ENCODE peak calls at places on chromosomes 6 and 20, in four cellular contexts. T, I, M and D are unnamed samples.

GRCh38 chr20:58224097-58224496 is 4.4 kb downstream of the ANKRD60 start:
- DNase-seq in I (no peak), T (no peak), M (no peak), D (no peak)

GRCh38 chr6:102405860-102406259 is 1012.4 kb downstream of the GRIK2 start:
- DNase-seq in I (no peak), M (no peak), T (no peak), D (no peak)

GRCh38 chr6:138307816-138308727 is 69.6 kb upstream of the SMIM28 start:
- DNase-seq in M (no peak), T (no peak), I (no peak), D (no peak)

GRCh38 chr20:46324379-46324778 is 16.1 kb upstream of the CDH22 start:
- DNase-seq in T (no peak), I (no peak), M (no peak), D (no peak)

GRCh38 chr20:45945678-45946148 is 11.2 kb downstream of the PCIF1 start:
- DNase-seq in M (peak), T (peak), I (peak), D (no peak)

GRCh38 chr6:27312146-27312949 is at the start of gene POM121L2:
- DNase-seq in M (peak), I (peak), T (peak), D (no peak)

GRCh38 chr6:113466526-113466925 is 390.6 kb upstream of the MARCKS start:
- DNase-seq in I (no peak), T (no peak), M (no peak), D (no peak)

GRCh38 chr6:44715188-44715587 is 327.7 kb downstream of the CDC5L start:
- DNase-seq in M (no peak), I (no peak), T (no peak), D (no peak)

GRCh38 chr6:152637422-152638047 is 373 bp upstream of the SYNE1 start:
- DNase-seq in I (peak), T (peak), M (no peak), D (no peak)

GRCh38 chr6:17600527-17601388 is 656 bp downstream of the FAM8A1 start:
- DNase-seq in I (peak), M (peak), T (peak), D (peak)

GRCh38 chr6:44416103-44416502 is 28.6 kb downstream of the CDC5L start:
- DNase-seq in M (no peak), I (peak), T (peak), D (no peak)

GRCh38 chr20:53838311-53838873 is 232.0 kb downstream of the BCAS1 start:
- DNase-seq in I (no peak), T (no peak), M (no peak), D (no peak)

GRCh38 chr20:32554965-32555289 is 30.2 kb downstream of the NOL4L start:
- DNase-seq in M (no peak), T (no peak), I (no peak), D (no peak)
- H3K27ac ChIP-seq in M (no peak), T (no peak), I (no peak), D (no peak)

DNA sequence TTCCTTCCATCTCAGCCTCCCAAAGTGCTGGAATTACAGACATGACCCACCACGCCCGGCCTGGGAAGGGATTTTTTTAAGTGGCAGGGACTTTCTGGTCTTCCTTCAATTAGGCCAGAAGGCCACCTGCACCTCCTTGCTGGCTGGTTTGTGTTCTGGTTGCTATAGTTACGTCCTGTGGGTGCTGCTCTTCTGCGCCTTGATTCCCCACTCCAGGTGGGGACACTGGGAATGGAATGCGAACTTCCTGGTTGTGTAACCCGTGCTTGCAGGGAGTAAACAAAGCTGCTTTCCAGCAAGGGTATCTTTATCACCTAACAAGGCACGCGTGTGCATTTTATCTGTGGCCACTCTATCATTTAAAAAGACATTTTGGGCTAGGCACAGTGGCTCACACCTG is 117.7 kb downstream of the PLEKHG1 start:
- DNase-seq in M (peak), I (no peak), T (no peak), D (no peak)
- H3K4ac ChIP-seq in M (no peak), I (no peak), T (no peak), D (no peak)

DNA sequence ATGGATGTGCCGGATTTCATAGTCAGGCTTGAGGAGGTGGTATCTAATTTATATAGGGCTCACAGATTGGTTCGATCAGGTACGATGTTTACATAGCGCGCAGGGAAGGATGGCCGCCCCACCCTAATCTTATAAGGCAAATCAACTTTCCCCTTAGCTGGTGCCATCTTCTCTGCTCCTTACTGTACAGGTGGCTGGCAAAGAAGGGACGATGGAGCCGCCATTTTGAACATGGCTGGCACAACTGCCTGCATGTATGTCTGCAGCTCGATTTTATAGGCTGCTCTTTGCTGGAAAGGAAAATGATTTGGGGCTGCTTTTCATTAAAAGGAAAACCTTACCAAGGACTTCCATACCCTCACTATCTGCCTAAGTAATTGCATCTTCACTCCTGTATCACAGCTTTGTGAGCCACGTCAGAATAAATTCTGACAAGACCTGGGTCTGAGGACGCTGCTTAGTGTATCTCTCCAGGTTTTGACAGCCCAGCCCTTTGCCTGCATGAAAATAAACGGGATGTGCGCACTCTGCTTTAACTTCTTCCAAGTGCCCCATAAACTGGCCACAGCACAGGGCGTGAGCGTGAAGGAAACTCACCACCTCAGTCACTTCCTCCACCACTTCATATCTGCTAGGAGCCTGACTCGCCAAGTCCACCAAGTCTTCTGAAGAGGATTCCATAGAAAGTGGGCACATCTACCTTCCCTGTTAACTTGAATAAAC is 109.4 kb upstream of the ARMC2 start:
- DNase-seq in I (no peak), M (no peak), T (no peak), D (no peak)
- H3K9ac ChIP-seq in I (peak), M (no peak), T (no peak), D (no peak)

DNA sequence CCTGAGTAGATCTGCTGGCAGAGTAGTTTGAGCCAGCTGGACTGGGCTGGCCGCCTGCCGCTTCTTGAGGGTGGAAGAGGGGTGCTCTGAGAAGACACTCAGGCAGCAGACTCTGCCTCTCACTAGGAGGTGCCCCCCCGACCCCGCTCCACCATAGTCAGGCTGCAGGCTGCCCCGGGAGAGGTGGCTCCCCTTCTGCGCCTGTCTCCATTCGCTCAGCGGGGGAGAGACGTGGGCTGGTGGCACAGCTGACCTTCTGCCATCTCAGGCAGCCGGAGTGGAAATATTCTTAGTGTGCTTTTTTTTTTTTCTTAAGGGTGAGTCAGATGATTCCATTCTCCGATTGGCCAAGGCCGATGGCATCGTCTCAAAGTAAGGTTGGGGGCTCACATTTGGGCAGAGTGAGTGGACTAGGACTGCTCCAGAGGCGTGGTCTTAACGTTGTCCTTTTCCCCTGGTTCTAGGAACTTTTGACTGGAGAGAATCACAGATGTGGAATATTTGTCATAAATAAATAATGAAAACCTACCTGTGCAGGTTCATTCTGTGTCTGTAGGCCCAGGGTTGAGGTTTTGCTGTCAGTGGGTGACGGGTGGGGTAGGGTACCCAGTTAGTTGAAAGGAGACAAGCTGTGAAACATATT is 1.2 kb downstream of the RPS21 start:
- DNase-seq in M (no peak), T (no peak), I (peak), D (no peak)
- H3K27ac ChIP-seq in M (no peak), T (peak), I (peak), D (no peak)

DNA sequence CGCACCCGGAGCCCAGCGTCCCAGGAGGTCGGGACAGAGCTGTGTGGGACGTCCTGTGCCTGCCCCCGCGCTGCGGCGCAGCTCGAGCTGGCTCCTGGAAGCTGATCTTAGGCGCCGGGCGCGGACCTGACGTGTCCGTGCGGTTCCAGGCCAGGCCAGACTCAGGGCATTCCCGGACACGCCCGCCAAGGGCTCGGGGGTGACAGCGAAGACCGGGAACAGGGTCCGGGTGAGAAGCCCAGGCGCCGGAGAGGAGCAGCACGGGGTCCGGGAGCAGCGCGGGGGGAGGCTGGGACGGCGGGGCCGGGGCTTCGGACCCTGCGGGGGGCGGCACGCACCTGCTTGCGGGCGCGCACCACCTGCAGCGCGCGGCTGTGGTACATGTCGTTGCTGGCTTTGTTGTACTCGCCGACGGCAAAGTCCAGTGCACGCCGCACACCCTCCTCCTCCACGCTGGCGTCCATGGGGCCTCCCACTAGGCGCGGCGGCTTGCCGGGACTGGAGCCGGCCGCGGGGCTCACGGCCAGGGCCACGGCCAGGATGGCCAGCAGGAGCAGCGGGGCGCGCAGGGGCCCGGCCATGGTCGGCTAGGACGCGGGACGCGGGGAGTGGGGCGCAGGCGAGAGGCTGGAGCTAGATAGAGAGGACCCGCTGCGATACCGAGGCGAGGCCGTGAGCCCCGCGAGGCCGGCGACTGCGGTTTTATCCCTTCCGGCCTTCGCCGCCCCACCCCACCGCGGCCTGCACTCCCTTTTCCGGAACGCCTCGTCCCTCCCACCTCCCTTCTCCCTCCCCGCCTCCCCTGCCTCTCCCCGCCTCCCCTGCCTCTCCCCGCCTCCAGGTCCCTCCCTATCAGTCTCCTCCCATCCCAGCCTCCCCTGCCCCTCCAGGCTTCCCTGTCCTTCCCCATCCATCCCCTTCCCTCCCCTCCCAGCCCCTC is at the start of gene CST3:
- DNase-seq in I (peak), M (peak), T (peak), D (peak)
- H3K4ac ChIP-seq in I (peak), M (no peak), T (peak), D (peak)

DNA sequence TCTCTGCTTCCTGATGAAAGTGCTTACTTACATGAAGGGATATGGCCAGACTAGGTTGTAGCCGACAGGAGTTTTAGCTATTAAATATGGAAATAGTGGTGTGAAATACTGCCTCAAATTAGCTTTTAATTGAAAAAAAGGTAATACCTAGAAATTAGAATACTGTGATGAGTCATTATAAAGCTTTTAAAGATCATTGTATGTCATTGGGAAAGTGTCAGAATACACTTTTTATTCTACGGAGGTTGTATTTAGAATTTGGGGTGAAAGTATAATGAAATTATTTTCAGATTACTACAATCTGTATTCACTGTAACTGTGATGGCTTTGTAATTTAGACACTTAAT is 2.2 kb downstream of the LOC128125822 start:
- DNase-seq in T (no peak), M (no peak), I (no peak), D (no peak)
- H3K9ac ChIP-seq in T (peak), M (no peak), I (peak), D (no peak)

DNA sequence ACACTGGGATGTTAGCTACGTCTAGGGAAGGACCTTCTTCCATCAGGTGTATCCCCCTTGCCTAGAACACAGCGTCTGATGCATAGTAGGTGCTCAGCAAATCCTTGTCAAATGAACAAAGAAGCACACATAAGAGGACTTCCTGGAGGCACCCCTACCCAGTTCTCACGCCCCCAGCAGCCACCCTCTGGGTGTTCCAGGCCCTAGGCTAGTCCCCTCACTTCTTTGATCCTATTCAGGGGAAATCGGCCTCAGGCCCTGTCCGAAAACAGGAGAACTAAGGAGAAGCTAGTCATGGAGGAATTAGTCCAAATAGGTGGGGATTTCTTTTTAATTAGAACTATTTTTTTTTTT is 84.7 kb upstream of the SIRPA start:
- DNase-seq in M (no peak), I (no peak), T (no peak), D (no peak)
- H3K27ac ChIP-seq in M (no peak), I (peak), T (peak), D (no peak)

GRCh38 chr6:146191600-146191999 is 162.7 kb downstream of the GRM1 start:
- DNase-seq in I (no peak), M (no peak), T (no peak), D (peak)
- H3K4ac ChIP-seq in I (no peak), M (no peak), T (no peak), D (no peak)

GRCh38 chr6:11083956-11084355 is 9.7 kb upstream of the SMIM13 start:
- DNase-seq in T (no peak), I (no peak), M (no peak), D (no peak)

GRCh38 chr6:11076540-11076939 is 17.1 kb upstream of the SMIM13 start:
- DNase-seq in I (no peak), T (no peak), M (no peak), D (no peak)

GRCh38 chr6:11078266-11078665 is 15.4 kb upstream of the SMIM13 start:
- DNase-seq in T (no peak), M (no peak), I (no peak), D (no peak)

GRCh38 chr6:11083491-11083890 is 10.1 kb upstream of the SMIM13 start:
- DNase-seq in M (no peak), I (peak), T (peak), D (no peak)

GRCh38 chr6:11080296-11080695 is 13.3 kb upstream of the SMIM13 start:
- DNase-seq in I (no peak), T (no peak), M (no peak), D (no peak)
- H3K9ac ChIP-seq in I (no peak), T (no peak), M (no peak), D (no peak)

GRCh38 chr20:43670423-43670822 is 3.5 kb downstream of the MYBL2 start:
- DNase-seq in M (no peak), T (no peak), I (no peak), D (no peak)

GRCh38 chr20:43667341-43668132 is 623 bp downstream of the MYBL2 start:
- DNase-seq in I (peak), M (peak), T (no peak), D (peak)

GRCh38 chr20:43665466-43666176 is 1.3 kb upstream of the MYBL2 start:
- DNase-seq in T (no peak), M (peak), I (no peak), D (no peak)

GRCh38 chr20:43666376-43667328 is at the start of gene MYBL2:
- DNase-seq in I (peak), M (peak), T (peak), D (peak)

DNA sequence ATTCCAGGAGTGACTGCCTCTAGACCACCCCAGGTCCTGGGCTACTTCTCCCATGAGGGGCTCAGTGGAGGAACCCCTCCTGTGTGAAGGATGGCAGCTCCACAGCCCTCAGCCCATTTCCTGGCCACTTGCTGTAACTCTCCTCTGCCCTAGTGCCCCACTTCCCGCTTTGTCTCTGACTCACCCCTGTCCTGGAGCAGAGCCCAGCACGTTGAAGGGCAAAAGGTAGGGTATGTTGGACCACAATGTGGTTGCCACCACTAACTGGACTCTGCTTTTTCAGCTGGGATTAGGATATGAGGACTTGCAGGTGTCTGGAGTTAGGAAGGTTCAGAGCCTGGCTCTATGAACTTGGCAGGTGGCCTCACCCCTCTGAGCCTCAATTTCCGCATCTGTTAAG is 2.4 kb downstream of the MYBL2 start:
- DNase-seq in I (peak), M (no peak), T (peak), D (no peak)
- H3K27ac ChIP-seq in I (no peak), M (no peak), T (no peak), D (no peak)